ENCODE peak calls at places on chromosomes 6 and 20, in six cellular contexts. X is activated CD8-positive, alpha-beta T cell treated with anti-CD3 and anti-CD28 coated beads for 36 hours; J is stomach; Z is foreskin fibroblast; C is tibial artery; R is tibial nerve. O is an unnamed sample.

GRCh38 chr6:99119109-99120031 is 171.6 kb upstream of the FBXL4 start:
- DNase-seq in X (peak; percentile 30), J (no peak), Z (peak; percentile 12), C (no peak), R (peak; percentile 14), O (no peak)

GRCh38 chr20:62918137-62918536 is 8.2 kb downstream of the DIDO1 start:
- DNase-seq in X (peak; percentile 88), J (no peak), Z (no peak), C (no peak), R (no peak), O (no peak)

GRCh38 chr20:49352821-49353220 is 75.0 kb upstream of the ZNFX1 start:
- DNase-seq in X (no peak), J (no peak), Z (no peak), C (no peak), R (no peak), O (no peak)

GRCh38 chr6:3727593-3728108 is 23.9 kb downstream of the PXDC1 start:
- DNase-seq in X (no peak), J (no peak), Z (no peak), C (no peak), R (no peak), O (no peak)

GRCh38 chr6:138594749-138595148 is 95.5 kb upstream of the NHSL1 start:
- DNase-seq in X (no peak), J (no peak), Z (no peak), C (no peak), R (no peak), O (no peak)

GRCh38 chr6:25942561-25943147 is 12.2 kb upstream of the SLC17A2 start:
- DNase-seq in X (no peak), J (no peak), Z (peak; percentile 43), C (no peak), R (no peak), O (no peak)

GRCh38 chr20:63204362-63204761 is 11.6 kb downstream of the YTHDF1 start:
- DNase-seq in X (no peak), J (no peak), Z (no peak), C (no peak), R (no peak), O (no peak)

GRCh38 chr6:15549371-15549770 is 113.5 kb downstream of the DTNBP1 start:
- DNase-seq in X (no peak), J (no peak), Z (no peak), C (no peak), R (no peak), O (no peak)

GRCh38 chr6:134753001-134753400 is 196.9 kb downstream of the ALDH8A1 start:
- DNase-seq in X (no peak), J (no peak), Z (no peak), C (no peak), R (no peak), O (no peak)

GRCh38 chr20:59403261-59403961 is 103.0 kb downstream of the EDN3 start:
- DNase-seq in X (peak; percentile 78), J (peak; percentile 53), Z (peak; percentile 1), C (no peak), R (peak; percentile 38), O (peak; percentile 48)

GRCh38 chr6:140032177-140032576 is 657.7 kb upstream of the CITED2 start:
- DNase-seq in X (no peak), J (no peak), Z (peak; percentile 60), C (no peak), R (no peak), O (no peak)

GRCh38 chr6:111673086-111673485 is 67.4 kb upstream of the TRAF3IP2 start:
- DNase-seq in X (no peak), J (no peak), Z (no peak), C (no peak), R (no peak), O (no peak)

GRCh38 chr6:150395388-150396009 is 26.7 kb downstream of the IYD start:
- DNase-seq in X (peak; percentile 61), J (no peak), Z (peak; percentile 24), C (peak; percentile 33), R (peak; percentile 49), O (no peak)

GRCh38 chr6:95240514-95240913 is 336.8 kb upstream of the MANEA start:
- DNase-seq in X (no peak), J (no peak), Z (no peak), C (no peak), R (no peak), O (no peak)

GRCh38 chr6:39574991-39575390 is 150.2 kb downstream of the KIF6 start:
- DNase-seq in X (no peak), J (no peak), Z (no peak), C (no peak), R (no peak), O (no peak)

GRCh38 chr20:17646901-17647301 is 35.1 kb downstream of the RRBP1 start:
- DNase-seq in X (no peak), J (no peak), Z (no peak), C (no peak), R (no peak), O (no peak)

GRCh38 chr6:115643762-115644161 is 416.9 kb downstream of the FRK start:
- DNase-seq in X (no peak), J (no peak), Z (peak; percentile 25), C (no peak), R (no peak), O (no peak)
- TF ChIP-seq CTCF in X (no peak), J (no peak), Z (peak; percentile 23), C (no peak), R (no peak), O (no peak)

DNA sequence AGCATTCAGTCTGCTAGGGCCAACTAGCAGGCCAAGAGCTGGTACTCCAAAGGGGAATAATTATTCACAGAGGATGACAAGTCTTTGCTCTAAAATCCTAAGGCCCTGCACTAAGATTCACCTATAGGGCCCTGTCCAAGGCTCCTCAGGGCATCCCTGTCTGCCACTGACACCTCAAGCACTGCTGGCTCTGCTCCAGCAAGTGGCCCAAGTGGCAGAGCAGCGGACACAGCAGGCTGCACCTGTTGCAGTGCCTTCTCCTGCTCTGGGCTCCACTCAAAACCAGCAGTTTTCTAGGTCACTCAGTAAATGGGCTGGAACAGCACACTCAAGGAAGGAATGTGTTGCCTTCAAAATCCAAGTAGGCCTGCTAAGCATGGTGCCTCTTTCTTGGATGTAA is 36.4 kb upstream of the SMOC2 start:
- DNase-seq in X (no peak), J (no peak), Z (no peak), C (no peak), R (no peak), O (no peak)
- TF ChIP-seq CTCF in X (no peak), J (no peak), Z (no peak), C (no peak), R (no peak), O (no peak)

GRCh38 chr6:43799671-43800623 is 29.9 kb downstream of the VEGFA start:
- DNase-seq in X (no peak), J (no peak), Z (no peak), C (no peak), R (no peak), O (no peak)

GRCh38 chr6:43798688-43799444 is 28.9 kb downstream of the VEGFA start:
- DNase-seq in X (peak; percentile 54), J (peak; percentile 92), Z (peak; percentile 69), C (no peak), R (no peak), O (no peak)

GRCh38 chr6:43803055-43803782 is 33.2 kb downstream of the VEGFA start:
- DNase-seq in X (no peak), J (no peak), Z (no peak), C (no peak), R (no peak), O (no peak)

GRCh38 chr6:43801489-43802181 is 31.6 kb downstream of the VEGFA start:
- DNase-seq in X (no peak), J (peak; percentile 57), Z (no peak), C (no peak), R (no peak), O (no peak)

GRCh38 chr6:43800746-43801488 is 30.9 kb downstream of the VEGFA start:
- DNase-seq in X (no peak), J (no peak), Z (no peak), C (no peak), R (no peak), O (no peak)
- TF ChIP-seq CTCF in X (no peak), J (no peak), Z (no peak), C (no peak), R (no peak), O (no peak)

DNA sequence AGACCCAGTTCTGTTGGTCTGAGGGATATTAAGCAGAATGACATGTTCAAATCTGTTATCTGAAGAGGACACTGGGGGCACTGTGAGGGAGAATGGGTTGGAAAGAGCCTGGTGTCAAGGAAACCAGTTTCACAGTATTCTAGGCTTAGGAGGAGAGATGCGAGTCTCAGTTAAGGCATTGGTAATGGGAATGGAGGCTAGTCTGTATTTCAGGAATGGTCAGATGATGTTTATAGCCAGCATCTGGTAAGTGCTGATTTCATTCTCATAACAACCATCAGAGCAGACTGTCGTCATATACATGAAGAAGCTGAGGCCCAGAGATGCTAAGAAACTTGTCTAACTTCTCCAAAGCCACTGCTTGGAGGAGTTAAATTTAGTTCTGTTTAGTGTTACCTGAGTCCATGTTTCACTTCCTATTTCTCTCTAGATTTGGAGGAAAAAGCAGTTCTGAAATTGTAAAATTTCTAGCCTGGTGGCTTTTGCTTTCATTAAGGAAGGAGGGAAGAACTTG is 242.0 kb downstream of the ARID1B start:
- DNase-seq in X (no peak), J (no peak), Z (no peak), C (no peak), R (no peak), O (no peak)
- TF ChIP-seq CTCF in X (no peak), J (no peak), Z (no peak), C (no peak), R (no peak), O (no peak)

O was measured in omental fat pad.